ENCODE peak calls at places on chromosomes 2 and 18, in seven cellular contexts. Z is HCT116, E is GM12878, C is SK-N-SH, F is HepG2, N is K562, S is H1. X is an unnamed sample.

GRCh38 chr2:47950340-47951280 is 44.3 kb upstream of the FBXO11 start:
- DNase-seq in Z (no peak), E (no peak), C (peak), F (no peak), N (no peak), S (no peak), X (no peak)

GRCh38 chr2:30106543-30106942 is 40.3 kb upstream of the YPEL5 start:
- DNase-seq in Z (no peak), E (no peak), C (no peak), F (peak), N (no peak), S (no peak), X (no peak)

GRCh38 chr2:164835302-164835701 is 6.3 kb downstream of the COBLL1 start:
- DNase-seq in Z (no peak), E (no peak), C (no peak), F (no peak), N (no peak), S (no peak), X (no peak)

GRCh38 chr2:44247924-44248323 is 27.4 kb upstream of the SLC3A1 start:
- DNase-seq in Z (no peak), E (no peak), C (no peak), F (no peak), N (peak), S (no peak), X (no peak)

GRCh38 chr2:203025592-203025991 is 10.9 kb downstream of the NBEAL1 start:
- DNase-seq in Z (no peak), E (no peak), C (no peak), F (no peak), N (no peak), S (no peak), X (no peak)

GRCh38 chr2:235931676-235932075 is 236.5 kb downstream of the GBX2 start:
- DNase-seq in Z (no peak), E (no peak), C (no peak), F (no peak), N (no peak), S (no peak), X (no peak)

GRCh38 chr2:172173307-172173706 is 70.6 kb upstream of the DLX2 start:
- DNase-seq in Z (no peak), E (no peak), C (no peak), F (no peak), N (no peak), S (no peak), X (no peak)

GRCh38 chr2:170123593-170123992 is 54.4 kb upstream of the MYO3B start:
- DNase-seq in Z (peak), E (no peak), C (no peak), F (peak), N (no peak), S (no peak), X (no peak)

GRCh38 chr2:25851740-25852503 is 26.4 kb downstream of the ASXL2 start:
- DNase-seq in Z (peak), E (peak), C (peak), F (peak), N (peak), S (no peak), X (peak)

GRCh38 chr2:237739101-237739500 is 59.5 kb upstream of the RBM44 start:
- DNase-seq in Z (no peak), E (no peak), C (no peak), F (no peak), N (no peak), S (no peak), X (no peak)

GRCh38 chr18:13374096-13374467 is 155.5 kb downstream of the LDLRAD4 start:
- DNase-seq in Z (no peak), E (no peak), C (no peak), F (no peak), N (no peak), S (no peak), X (no peak)

GRCh38 chr2:105032476-105032875 is 5.4 kb upstream of the MRPS9 start:
- DNase-seq in Z (no peak), E (no peak), C (no peak), F (no peak), N (no peak), S (no peak), X (no peak)

GRCh38 chr18:9095297-9096012 is 7.0 kb upstream of the NDUFV2 start:
- DNase-seq in Z (no peak), E (peak), C (no peak), F (peak), N (peak), S (no peak), X (no peak)

GRCh38 chr2:210955591-210955990 is 399.2 kb downstream of the CPS1 start:
- DNase-seq in Z (peak), E (no peak), C (no peak), F (peak), N (no peak), S (no peak), X (no peak)

GRCh38 chr18:62325806-62326645 is 916 bp downstream of the TNFRSF11A start:
- DNase-seq in Z (no peak), E (no peak), C (peak), F (no peak), N (no peak), S (no peak), X (peak)

GRCh38 chr2:223976635-223977226 is 19.5 kb downstream of the MRPL44 start:
- DNase-seq in Z (no peak), E (no peak), C (no peak), F (no peak), N (no peak), S (no peak), X (no peak)

GRCh38 chr2:216555274-216555673 is 56.6 kb downstream of the RPL37A start:
- DNase-seq in Z (no peak), E (no peak), C (no peak), F (no peak), N (no peak), S (no peak), X (peak)

GRCh38 chr2:223538920-223539440 is 63.2 kb downstream of the SCG2 start:
- DNase-seq in Z (no peak), E (no peak), C (peak), F (no peak), N (no peak), S (no peak), X (no peak)

GRCh38 chr2:192145496-192145895 is 49.2 kb downstream of the TMEFF2 start:
- DNase-seq in Z (no peak), E (no peak), C (no peak), F (no peak), N (no peak), S (no peak), X (no peak)

GRCh38 chr2:207409525-207409924 is 120.2 kb upstream of the CREB1 start:
- DNase-seq in Z (no peak), E (no peak), C (no peak), F (no peak), N (peak), S (no peak), X (no peak)

DNA sequence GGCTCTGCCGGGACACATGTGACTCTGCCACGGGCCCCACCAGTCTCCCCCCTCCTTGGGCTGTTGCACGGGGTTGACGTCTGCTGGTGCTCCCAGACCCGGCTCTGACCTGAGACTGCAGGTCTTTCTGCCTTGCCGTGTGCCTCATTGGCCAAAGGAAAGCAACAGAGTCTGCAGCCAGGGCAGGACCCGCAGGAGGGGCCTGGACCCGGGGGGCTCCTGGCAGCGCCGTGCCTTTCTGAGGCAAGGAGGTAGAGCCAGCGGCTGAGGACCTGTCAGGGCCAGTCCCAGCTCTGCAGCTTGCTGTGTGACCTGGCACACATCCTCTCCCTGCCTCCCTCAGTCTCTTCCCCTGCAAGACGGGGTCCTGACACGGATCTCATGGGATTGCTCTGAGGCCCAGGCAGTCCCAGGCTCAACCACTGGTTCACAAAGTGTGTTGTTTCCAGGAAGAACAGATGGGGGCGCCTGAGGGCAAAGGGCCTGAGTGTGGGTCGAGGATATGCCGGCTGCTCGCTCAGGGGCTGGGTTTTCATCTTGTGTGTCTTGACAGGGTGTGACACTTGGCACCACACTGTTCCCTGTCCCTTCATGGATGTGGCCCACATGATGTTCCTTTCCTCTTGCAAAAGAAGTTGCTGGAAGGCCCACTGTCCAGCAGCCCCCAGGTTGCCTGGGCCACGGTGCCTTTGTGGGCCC is 9.0 kb downstream of the CAPN10 start:
- DNase-seq in Z (no peak), E (no peak), C (peak), F (peak), N (peak), S (peak), X (no peak)
- TF ChIP-seq JUND in Z (no peak), E (no peak), C (no peak), F (no peak), N (no peak), S (no peak), X (no peak)

GRCh38 chr2:12844511-12844910 is 127.8 kb downstream of the TRIB2 start:
- DNase-seq in Z (no peak), E (no peak), C (no peak), F (no peak), N (no peak), S (no peak), X (no peak)

GRCh38 chr2:12852135-12852534 is 135.4 kb downstream of the TRIB2 start:
- DNase-seq in Z (no peak), E (no peak), C (no peak), F (no peak), N (peak), S (no peak), X (no peak)

GRCh38 chr2:12842917-12843316 is 126.2 kb downstream of the TRIB2 start:
- DNase-seq in Z (no peak), E (no peak), C (no peak), F (no peak), N (no peak), S (no peak), X (no peak)

GRCh38 chr2:12847694-12848093 is 131.0 kb downstream of the TRIB2 start:
- DNase-seq in Z (no peak), E (no peak), C (no peak), F (no peak), N (no peak), S (no peak), X (no peak)

DNA sequence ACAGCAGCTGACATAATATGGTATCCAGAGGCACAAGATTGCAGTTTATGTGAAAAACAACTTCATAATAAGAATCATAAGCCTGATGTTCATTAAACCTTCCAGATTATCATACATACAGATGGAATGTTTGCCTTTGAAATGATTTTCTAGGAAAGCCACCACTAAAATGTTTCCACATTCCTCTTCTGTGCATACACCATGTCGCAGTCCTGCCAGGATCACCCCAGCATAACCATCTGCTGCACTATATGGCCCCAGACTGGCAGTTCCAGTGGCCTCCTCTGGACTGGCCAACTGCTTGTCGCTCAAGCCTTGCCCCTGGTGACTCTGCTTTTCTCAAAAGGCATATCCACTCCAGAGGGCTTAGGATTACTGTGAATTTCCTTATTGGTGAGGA is 131.4 kb downstream of the TRIB2 start:
- DNase-seq in Z (no peak), E (no peak), C (no peak), F (no peak), N (no peak), S (no peak), X (no peak)
- TF ChIP-seq JUND in Z (no peak), E (no peak), C (no peak), F (no peak), N (no peak), S (no peak), X (no peak)

GRCh38 chr2:98561902-98562695 is 46.2 kb downstream of the COA5 start:
- DNase-seq in Z (no peak), E (no peak), C (no peak), F (no peak), N (no peak), S (no peak), X (no peak)

GRCh38 chr2:98559581-98559980 is 48.7 kb downstream of the COA5 start:
- DNase-seq in Z (no peak), E (no peak), C (no peak), F (no peak), N (no peak), S (no peak), X (no peak)

GRCh38 chr2:98558852-98559530 is 49.3 kb downstream of the COA5 start:
- DNase-seq in Z (no peak), E (no peak), C (no peak), F (no peak), N (no peak), S (no peak), X (no peak)

GRCh38 chr2:98561018-98561417 is 47.3 kb downstream of the COA5 start:
- DNase-seq in Z (no peak), E (no peak), C (no peak), F (no peak), N (peak), S (no peak), X (no peak)

DNA sequence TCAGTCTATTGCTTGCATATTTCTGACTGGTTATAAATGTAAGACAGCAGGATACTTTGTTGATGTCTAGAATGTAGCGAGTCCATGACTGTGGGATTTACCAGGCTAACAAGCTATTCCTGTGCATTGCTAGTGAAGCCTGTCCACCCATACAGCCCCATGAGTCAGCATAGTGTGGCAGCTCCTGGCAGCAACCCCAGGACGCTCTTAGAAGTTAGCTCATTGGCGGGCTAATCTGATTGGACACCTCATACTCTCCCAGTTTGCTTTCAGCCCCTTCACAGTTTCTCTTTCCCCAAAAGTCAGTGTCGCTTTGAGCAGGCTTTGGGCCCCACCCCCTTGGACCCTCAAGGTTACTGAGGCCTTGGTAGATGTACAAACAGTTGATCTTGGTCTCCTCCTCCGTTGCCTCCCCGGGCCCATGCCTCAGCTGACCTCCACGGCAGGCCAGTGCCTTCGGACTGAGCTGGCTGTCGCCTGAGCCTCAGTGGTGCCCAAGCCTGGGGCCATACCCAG is 48.0 kb downstream of the COA5 start:
- DNase-seq in Z (no peak), E (no peak), C (no peak), F (no peak), N (peak), S (no peak), X (no peak)
- TF ChIP-seq JUND in Z (no peak), E (no peak), C (peak), F (no peak), N (peak), S (no peak), X (no peak)

GRCh38 chr2:71459084-71459431 is 5.7 kb downstream of the DYSF start:
- DNase-seq in Z (no peak), E (no peak), C (no peak), F (no peak), N (no peak), S (no peak), X (peak)

GRCh38 chr2:71460056-71460455 is 6.7 kb downstream of the DYSF start:
- DNase-seq in Z (no peak), E (no peak), C (no peak), F (no peak), N (no peak), S (no peak), X (no peak)

GRCh38 chr2:71462056-71462605 is 8.8 kb downstream of the DYSF start:
- DNase-seq in Z (no peak), E (no peak), C (no peak), F (no peak), N (no peak), S (no peak), X (no peak)

GRCh38 chr2:71461304-71461671 is 7.9 kb downstream of the DYSF start:
- DNase-seq in Z (no peak), E (no peak), C (no peak), F (no peak), N (no peak), S (no peak), X (no peak)

DNA sequence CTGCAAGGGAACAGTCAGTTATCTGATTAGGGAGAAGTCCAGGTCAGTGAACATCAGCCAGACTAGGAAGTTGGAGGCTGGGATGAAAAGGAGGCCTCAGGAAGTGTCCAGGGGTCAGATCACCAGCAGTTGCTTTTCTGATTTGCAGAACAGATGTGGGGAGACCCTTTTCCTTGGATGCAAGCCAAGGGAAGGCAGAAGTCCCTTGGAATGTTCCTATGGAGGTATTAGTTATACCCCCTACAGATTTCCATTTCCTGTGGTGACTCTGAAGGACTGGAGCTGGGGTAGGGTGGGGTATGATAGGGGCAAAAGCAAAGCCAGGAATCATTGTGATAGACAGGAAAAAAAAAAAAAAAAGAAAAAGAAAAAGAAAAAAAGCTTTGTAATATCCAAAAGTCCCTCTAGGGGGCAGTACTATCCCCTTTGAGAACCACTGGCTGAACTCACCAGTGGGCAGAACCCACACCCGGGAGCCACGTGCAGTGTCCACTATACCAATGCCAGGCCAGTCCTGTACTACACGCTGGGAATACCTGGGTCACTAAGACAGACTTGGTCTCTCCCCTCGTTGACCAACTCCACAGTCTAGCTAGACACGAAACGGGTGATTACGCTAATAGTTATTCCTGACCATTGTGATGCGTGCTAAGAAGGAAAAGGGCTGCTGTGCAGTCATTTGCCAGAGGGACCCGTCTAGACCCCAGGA is 7.4 kb downstream of the DYSF start:
- DNase-seq in Z (peak), E (no peak), C (peak), F (no peak), N (peak), S (no peak), X (peak)
- TF ChIP-seq JUND in Z (no peak), E (no peak), C (no peak), F (no peak), N (no peak), S (peak), X (no peak)

DNA sequence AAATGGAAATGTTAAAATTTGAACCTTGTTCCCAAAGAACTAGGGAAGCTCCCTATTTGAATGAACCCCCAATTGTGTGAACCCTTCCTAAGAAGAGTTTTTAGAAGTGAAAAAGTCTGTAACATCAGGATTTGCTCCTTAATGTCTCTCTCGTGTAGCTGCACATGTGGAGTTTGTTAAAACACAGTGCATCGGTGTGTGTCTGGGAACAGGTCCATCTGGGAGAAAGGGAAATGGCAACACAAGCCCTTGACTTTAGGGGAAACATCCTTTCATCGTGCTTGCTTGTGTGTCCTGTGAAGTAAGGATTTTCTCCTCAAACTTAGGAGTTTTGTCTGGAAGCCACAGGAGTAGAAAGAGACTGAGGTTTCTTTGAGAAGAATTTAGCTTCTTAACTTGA is 203.9 kb downstream of the PRKCE start:
- DNase-seq in Z (no peak), E (no peak), C (no peak), F (no peak), N (no peak), S (no peak), X (no peak)
- TF ChIP-seq JUND in Z (no peak), E (no peak), C (no peak), F (no peak), N (no peak), S (no peak), X (no peak)

X was measured in T47D.